ENCODE peak calls at places on chromosomes 11 and 22, in eight cellular contexts. M is esophagus squamous epithelium; P is endothelial cell of umbilical vein; L is effector memory CD4-positive, alpha-beta T cell; D is right cardiac atrium; B is GM12878; E is right lobe of liver; G is gastrocnemius medialis. W is an unnamed sample. For H3K4me1, the result is how much of the 10 kb centered on the place peaks cover.

GRCh38 chr11:409008-409599 is 5.7 kb downstream of the SIGIRR start:
- DNase-seq in M (no peak), P (no peak), L (no peak), D (peak), B (no peak), E (peak), G (no peak), W (no peak)

GRCh38 chr11:28727254-28727653 is 619.1 kb downstream of the METTL15 start:
- DNase-seq in M (no peak), P (peak), L (no peak), D (no peak), B (no peak), E (no peak), G (no peak), W (no peak)

GRCh38 chr11:2775083-2775625 is 75.4 kb upstream of the KCNQ1OT1 start:
- DNase-seq in M (no peak), P (no peak), L (no peak), D (no peak), B (peak), E (peak), G (no peak), W (peak)

GRCh38 chr11:2747236-2748015 is 47.6 kb upstream of the KCNQ1OT1 start:
- DNase-seq in M (no peak), P (no peak), L (no peak), D (peak), B (no peak), E (no peak), G (no peak), W (no peak)

GRCh38 chr11:123314972-123315371 is 115.1 kb upstream of the GRAMD1B start:
- DNase-seq in M (no peak), P (no peak), L (no peak), D (peak), B (no peak), E (no peak), G (peak), W (no peak)

GRCh38 chr11:3642071-3642951 is 519 bp upstream of the ART5 start:
- DNase-seq in M (no peak), P (peak), L (peak), D (peak), B (no peak), E (peak), G (peak), W (peak)

GRCh38 chr11:112526699-112527410 is 266.2 kb upstream of the PLET1 start:
- DNase-seq in M (no peak), P (no peak), L (no peak), D (no peak), B (no peak), E (no peak), G (no peak), W (no peak)

GRCh38 chr11:128830290-128830813 is 36.7 kb downstream of the KCNJ1 start:
- DNase-seq in M (no peak), P (no peak), L (no peak), D (no peak), B (peak), E (no peak), G (no peak), W (no peak)

GRCh38 chr11:2432171-2432621 is 12.1 kb downstream of the TRPM5 start:
- DNase-seq in M (no peak), P (no peak), L (no peak), D (peak), B (no peak), E (peak), G (no peak), W (no peak)

GRCh38 chr22:27774200-27774599 is 27.4 kb downstream of the MN1 start:
- DNase-seq in M (no peak), P (no peak), L (no peak), D (no peak), B (no peak), E (no peak), G (no peak), W (no peak)

GRCh38 chr22:26461188-26461810 is 22.3 kb downstream of the HPS4 start:
- DNase-seq in M (no peak), P (peak), L (peak), D (peak), B (no peak), E (peak), G (peak), W (peak)

GRCh38 chr11:34654491-34655334 is 33.8 kb downstream of the EHF start:
- DNase-seq in M (no peak), P (no peak), L (no peak), D (peak), B (no peak), E (peak), G (peak), W (peak)

GRCh38 chr11:122189259-122189658 is 73.2 kb upstream of the BLID start:
- DNase-seq in M (no peak), P (peak), L (no peak), D (no peak), B (no peak), E (no peak), G (no peak), W (no peak)

GRCh38 chr11:46553746-46554204 is 40.0 kb downstream of the AMBRA1 start:
- DNase-seq in M (no peak), P (peak), L (no peak), D (no peak), B (no peak), E (no peak), G (no peak), W (no peak)

GRCh38 chr11:115275045-115275444 is 229.2 kb downstream of the CADM1 start:
- DNase-seq in M (no peak), P (no peak), L (no peak), D (no peak), B (no peak), E (no peak), G (no peak), W (no peak)

GRCh38 chr11:126733685-126734084 is 266.9 kb downstream of the KIRREL3 start:
- DNase-seq in M (no peak), P (no peak), L (no peak), D (no peak), B (no peak), E (no peak), G (no peak), W (no peak)

GRCh38 chr11:2839395-2839941 is 46.1 kb downstream of the CDKN1C start:
- DNase-seq in M (no peak), P (no peak), L (no peak), D (peak), B (no peak), E (no peak), G (no peak), W (no peak)

GRCh38 chr11:126318642-126319373 is 14.9 kb downstream of the DCPS start:
- DNase-seq in M (no peak), P (no peak), L (no peak), D (no peak), B (peak), E (no peak), G (no peak), W (no peak)

GRCh38 chr11:120471131-120471530 is 40.4 kb upstream of the GRIK4 start:
- DNase-seq in M (no peak), P (no peak), L (no peak), D (no peak), B (no peak), E (no peak), G (no peak), W (no peak)

GRCh38 chr11:59173964-59174663 is 2.2 kb downstream of the DTX4 start:
- DNase-seq in M (no peak), P (no peak), L (no peak), D (no peak), B (no peak), E (peak), G (no peak), W (no peak)

GRCh38 chr11:64348611-64349387 is 8.8 kb downstream of the CCDC88B start:
- DNase-seq in M (no peak), P (no peak), L (no peak), D (no peak), B (no peak), E (no peak), G (no peak), W (no peak)

GRCh38 chr22:38924197-38924952 is 33.0 kb upstream of the APOBEC3A start:
- DNase-seq in M (no peak), P (peak), L (no peak), D (peak), B (no peak), E (peak), G (peak), W (peak)

GRCh38 chr22:21657361-21658118 is 8.3 kb upstream of the PPIL2 start:
- DNase-seq in M (peak), P (peak), L (peak), D (peak), B (peak), E (peak), G (peak), W (no peak)

GRCh38 chr11:109972181-109972715 is 120.9 kb upstream of the ZC3H12C start:
- DNase-seq in M (no peak), P (no peak), L (no peak), D (no peak), B (peak), E (no peak), G (peak), W (no peak)

GRCh38 chr22:24693359-24693758 is 81.2 kb downstream of the PIWIL3 start:
- DNase-seq in M (no peak), P (peak), L (no peak), D (no peak), B (no peak), E (no peak), G (no peak), W (no peak)

GRCh38 chr11:74707182-74707581 is 24.0 kb downstream of the CHRDL2 start:
- DNase-seq in M (no peak), P (no peak), L (no peak), D (peak), B (no peak), E (no peak), G (no peak), W (no peak)

GRCh38 chr22:20089226-20089976 is 9.4 kb downstream of the DGCR8 start:
- DNase-seq in M (no peak), P (no peak), L (no peak), D (no peak), B (no peak), E (no peak), G (no peak), W (no peak)

GRCh38 chr11:10350341-10350740 is 45.5 kb downstream of the ADM start:
- DNase-seq in M (no peak), P (no peak), L (no peak), D (no peak), B (no peak), E (no peak), G (no peak), W (no peak)

GRCh38 chr11:111735262-111736116 is 30.7 kb downstream of the PPP2R1B start:
- DNase-seq in M (no peak), P (peak), L (no peak), D (peak), B (no peak), E (peak), G (peak), W (peak)

GRCh38 chr11:100593321-100593720 is 93.8 kb upstream of the ARHGAP42 start:
- DNase-seq in M (no peak), P (no peak), L (no peak), D (no peak), B (no peak), E (no peak), G (no peak), W (no peak)

GRCh38 chr11:616320-617220 is 820 bp upstream of the IRF7 start:
- DNase-seq in M (no peak), P (no peak), L (no peak), D (peak), B (no peak), E (no peak), G (no peak), W (no peak)

DNA sequence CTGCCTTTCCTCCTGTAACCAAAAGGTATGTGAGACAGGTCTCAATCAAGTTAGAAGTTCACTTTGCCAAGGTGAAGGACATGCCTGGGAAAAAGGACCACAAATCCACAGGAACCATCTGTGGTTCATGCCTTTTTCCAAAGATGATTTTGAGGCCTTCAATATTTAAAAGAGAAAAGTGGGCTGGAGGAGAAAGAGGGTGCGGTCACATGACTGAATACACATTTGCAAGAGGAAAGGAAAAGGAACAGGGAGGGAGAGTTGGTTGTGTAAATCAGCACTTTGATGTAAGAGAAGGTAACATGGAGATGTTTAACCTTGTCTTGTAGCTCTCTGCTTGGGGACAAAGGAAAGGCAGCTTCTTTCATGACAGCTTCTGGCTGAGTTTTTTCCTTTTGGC is 21.2 kb downstream of the MOV10L1 start:
- DNase-seq in M (no peak), P (no peak), L (no peak), D (no peak), B (no peak), E (no peak), G (no peak), W (no peak)
- H3K4me1 ChIP-seq in M (under half), P (under half), L (under half), D (under half), B (under half), E (under half), G (under half), W (under half)

GRCh38 chr22:33841281-33842005 is 78.8 kb downstream of the LARGE1 start:
- DNase-seq in M (no peak), P (no peak), L (no peak), D (no peak), B (no peak), E (no peak), G (no peak), W (no peak)

GRCh38 chr22:33842006-33842354 is 78.3 kb downstream of the LARGE1 start:
- DNase-seq in M (no peak), P (no peak), L (no peak), D (no peak), B (no peak), E (no peak), G (no peak), W (no peak)

GRCh38 chr22:33838644-33839043 is 81.6 kb downstream of the LARGE1 start:
- DNase-seq in M (no peak), P (no peak), L (no peak), D (no peak), B (no peak), E (no peak), G (no peak), W (no peak)

GRCh38 chr22:33835196-33835788 is 85.0 kb downstream of the LARGE1 start:
- DNase-seq in M (no peak), P (no peak), L (no peak), D (no peak), B (no peak), E (no peak), G (peak), W (no peak)

GRCh38 chr22:33837806-33838205 is 82.5 kb downstream of the LARGE1 start:
- DNase-seq in M (no peak), P (no peak), L (no peak), D (no peak), B (no peak), E (no peak), G (no peak), W (no peak)
- H3K4me3 ChIP-seq in M (no peak), P (no peak), L (no peak), D (no peak), B (no peak), E (no peak), G (no peak), W (no peak)

GRCh38 chr22:41683052-41683451 is 5.6 kb downstream of the SNU13 start:
- DNase-seq in M (no peak), P (no peak), L (no peak), D (no peak), B (no peak), E (no peak), G (no peak), W (no peak)

GRCh38 chr22:41681616-41682015 is 7.1 kb downstream of the SNU13 start:
- DNase-seq in M (no peak), P (peak), L (no peak), D (no peak), B (no peak), E (no peak), G (no peak), W (no peak)

GRCh38 chr22:41684194-41684593 is 4.5 kb downstream of the SNU13 start:
- DNase-seq in M (no peak), P (no peak), L (no peak), D (no peak), B (no peak), E (no peak), G (no peak), W (no peak)

GRCh38 chr22:41682033-41682807 is 6.4 kb downstream of the SNU13 start:
- DNase-seq in M (no peak), P (peak), L (peak), D (peak), B (peak), E (peak), G (peak), W (peak)

DNA sequence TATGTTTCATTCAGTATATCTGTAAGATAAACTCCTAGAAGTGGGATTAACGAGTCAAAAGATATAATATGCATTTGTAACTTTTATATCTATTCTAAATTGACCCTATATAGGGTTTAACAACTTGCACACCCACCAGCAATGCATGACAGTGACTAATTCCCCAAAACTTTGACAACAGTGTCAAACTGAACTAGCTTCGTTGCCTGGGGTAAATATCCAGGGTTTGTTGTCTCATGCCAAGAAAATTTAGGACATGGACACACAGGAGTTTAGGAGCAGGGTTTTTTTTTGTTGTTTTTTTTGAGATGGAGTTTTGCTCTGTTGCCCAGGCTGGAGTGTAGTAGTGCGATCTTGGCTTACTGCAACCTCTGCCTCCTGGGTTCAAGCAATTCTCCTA is 5.1 kb downstream of the SNU13 start:
- DNase-seq in M (no peak), P (no peak), L (no peak), D (no peak), B (no peak), E (no peak), G (no peak), W (no peak)
- H3K27ac ChIP-seq in M (no peak), P (no peak), L (no peak), D (no peak), B (no peak), E (no peak), G (no peak), W (no peak)

DNA sequence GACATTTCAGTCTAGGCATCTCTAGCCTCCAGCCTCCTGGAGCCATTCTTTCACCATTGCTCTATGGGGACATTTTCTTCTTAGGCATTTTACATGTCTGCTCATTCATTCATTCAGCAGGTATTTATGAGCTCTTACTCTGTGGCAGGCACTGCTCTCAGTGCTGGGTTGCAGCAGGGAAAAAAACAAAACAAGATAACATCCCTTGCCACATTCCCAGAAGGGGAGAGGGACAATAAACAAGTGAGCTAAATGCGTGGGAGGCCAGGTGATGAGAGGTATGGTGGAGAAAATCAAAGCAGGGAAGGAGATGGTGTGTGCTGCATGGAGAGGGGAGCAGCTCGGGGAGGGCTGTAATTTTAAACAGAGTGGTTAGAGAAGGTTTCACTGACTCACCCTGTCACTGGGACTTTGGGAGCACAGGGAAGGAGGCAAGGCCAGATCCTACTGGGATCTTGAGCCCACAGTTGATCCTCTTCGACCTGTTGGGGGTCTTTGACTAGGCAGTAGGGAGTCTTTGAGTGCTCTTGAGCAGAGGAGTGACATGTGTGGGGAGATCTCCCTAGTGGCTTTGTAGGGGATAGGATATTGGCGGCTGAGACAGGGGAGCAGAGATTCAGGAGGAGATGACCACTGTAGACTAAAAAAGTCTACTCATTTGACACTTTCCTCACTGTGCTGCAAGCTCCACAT is 17.0 kb downstream of the MICAL2 start:
- DNase-seq in M (no peak), P (no peak), L (no peak), D (no peak), B (no peak), E (no peak), G (no peak), W (no peak)
- H3K4me1 ChIP-seq in M (under half), P (half or more), L (under half), D (under half), B (under half), E (under half), G (under half), W (half or more)

GRCh38 chr11:130470832-130471706 is 22.6 kb downstream of the ADAMTS15 start:
- DNase-seq in M (no peak), P (no peak), L (no peak), D (no peak), B (no peak), E (no peak), G (no peak), W (no peak)
- H3K4me3 ChIP-seq in M (no peak), P (no peak), L (no peak), D (no peak), B (no peak), E (no peak), G (no peak), W (no peak)

DNA sequence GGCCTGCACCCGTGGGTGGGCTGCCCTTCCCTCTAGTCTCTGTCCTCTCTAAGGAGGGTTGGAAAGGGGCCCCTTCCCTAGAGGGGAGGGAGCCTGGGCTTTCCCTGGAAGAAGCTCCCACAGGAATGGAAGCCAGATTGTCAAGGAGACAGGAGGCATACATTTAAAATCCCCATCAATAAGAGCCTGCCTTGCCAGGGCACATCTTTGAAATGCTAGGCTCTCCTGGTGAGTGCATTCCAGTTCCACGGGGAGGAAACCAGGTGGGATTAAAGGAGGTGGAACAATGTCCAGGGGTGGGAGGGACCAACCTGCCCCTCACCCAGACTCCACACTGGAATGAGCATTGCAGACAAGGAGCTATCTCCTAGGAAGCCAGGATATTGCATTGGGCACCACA is 11.2 kb upstream of the TP53I11 start:
- DNase-seq in M (no peak), P (no peak), L (no peak), D (no peak), B (no peak), E (no peak), G (no peak), W (no peak)
- H3K27ac ChIP-seq in M (no peak), P (no peak), L (no peak), D (no peak), B (no peak), E (no peak), G (no peak), W (no peak)

GRCh38 chr11:72471005-72471898 is 36.9 kb upstream of the CLPB start:
- DNase-seq in M (no peak), P (peak), L (peak), D (peak), B (no peak), E (peak), G (peak), W (peak)

GRCh38 chr11:72470386-72470785 is 36.1 kb upstream of the CLPB start:
- DNase-seq in M (no peak), P (no peak), L (no peak), D (no peak), B (no peak), E (no peak), G (no peak), W (no peak)

GRCh38 chr11:72466410-72466809 is 32.1 kb upstream of the CLPB start:
- DNase-seq in M (no peak), P (no peak), L (no peak), D (no peak), B (no peak), E (no peak), G (no peak), W (no peak)
- H3K4me1 ChIP-seq in M (under half), P (under half), L (under half), D (under half), B (under half), E (under half), G (under half), W (under half)